ENCODE peak calls at places on chromosomes 11 and 22, in eight cellular contexts. Y, G, K, Q, P, V, U and L are unnamed samples.

GRCh38 chr11:71914127-71914526 is 14.3 kb downstream of the XNDC1N start:
- DNase-seq in Y (no peak), G (no peak), K (no peak), Q (no peak), P (no peak), V (no peak), U (no peak), L (no peak)

GRCh38 chr22:32281092-32281491 is 25.9 kb upstream of the SLC5A4 start:
- DNase-seq in Y (peak), G (peak), K (no peak), Q (no peak), P (no peak), V (no peak), U (no peak), L (no peak)

GRCh38 chr22:46023558-46023981 is 46.6 kb upstream of the WNT7B start:
- DNase-seq in Y (no peak), G (no peak), K (peak), Q (no peak), P (no peak), V (no peak), U (peak), L (no peak)

GRCh38 chr11:66283461-66284105 is 5.4 kb downstream of the YIF1A start:
- DNase-seq in Y (no peak), G (no peak), K (peak), Q (no peak), P (no peak), V (no peak), U (no peak), L (no peak)

GRCh38 chr11:77402218-77402556 is 71.7 kb downstream of the PAK1 start:
- DNase-seq in Y (no peak), G (no peak), K (no peak), Q (no peak), P (no peak), V (no peak), U (no peak), L (no peak)

GRCh38 chr22:17106161-17106784 is 14.9 kb downstream of the TMEM121B start:
- DNase-seq in Y (no peak), G (no peak), K (no peak), Q (no peak), P (no peak), V (no peak), U (peak), L (no peak)

GRCh38 chr22:44099696-44100095 is 75.6 kb downstream of the PARVB start:
- DNase-seq in Y (no peak), G (no peak), K (no peak), Q (no peak), P (no peak), V (no peak), U (no peak), L (no peak)

GRCh38 chr11:64826062-64826461 is 15.7 kb upstream of the MEN1 start:
- DNase-seq in Y (no peak), G (no peak), K (no peak), Q (no peak), P (no peak), V (no peak), U (no peak), L (no peak)

GRCh38 chr11:120337896-120338840 is 2.0 kb downstream of the ARHGEF12 start:
- DNase-seq in Y (no peak), G (peak), K (no peak), Q (no peak), P (no peak), V (no peak), U (no peak), L (no peak)

GRCh38 chr22:49450521-49450920 is 377.2 kb downstream of the BRD1 start:
- DNase-seq in Y (no peak), G (no peak), K (no peak), Q (no peak), P (no peak), V (no peak), U (no peak), L (no peak)

GRCh38 chr11:69923641-69924307 is 104.6 kb upstream of the FGF3 start:
- DNase-seq in Y (no peak), G (no peak), K (peak), Q (no peak), P (no peak), V (no peak), U (peak), L (no peak)

GRCh38 chr22:38172016-38172431 is 9.6 kb downstream of the PLA2G6 start:
- DNase-seq in Y (no peak), G (no peak), K (no peak), Q (no peak), P (no peak), V (no peak), U (no peak), L (no peak)

GRCh38 chr11:130945945-130946344 is 29.7 kb upstream of the SNX19 start:
- DNase-seq in Y (no peak), G (peak), K (no peak), Q (no peak), P (no peak), V (no peak), U (no peak), L (no peak)

GRCh38 chr22:19705181-19705934 is 8.9 kb upstream of the SEPTIN5 start:
- DNase-seq in Y (no peak), G (no peak), K (peak), Q (no peak), P (no peak), V (no peak), U (peak), L (no peak)

GRCh38 chr22:23012081-23012622 is 58.2 kb upstream of the GNAZ start:
- DNase-seq in Y (no peak), G (no peak), K (no peak), Q (no peak), P (no peak), V (no peak), U (no peak), L (no peak)

GRCh38 chr11:88231894-88232482 is 56.7 kb upstream of the RAB38 start:
- DNase-seq in Y (peak), G (peak), K (no peak), Q (no peak), P (no peak), V (no peak), U (no peak), L (no peak)

GRCh38 chr11:62142921-62143320 is 19.1 kb downstream of the INCENP start:
- DNase-seq in Y (no peak), G (no peak), K (no peak), Q (no peak), P (no peak), V (no peak), U (peak), L (no peak)

GRCh38 chr11:100932474-100933100 is 197.0 kb downstream of the PGR start:
- DNase-seq in Y (peak), G (peak), K (no peak), Q (no peak), P (no peak), V (peak), U (no peak), L (no peak)

GRCh38 chr22:45970709-45971388 is 6.1 kb downstream of the WNT7B start:
- DNase-seq in Y (no peak), G (no peak), K (no peak), Q (no peak), P (no peak), V (no peak), U (no peak), L (no peak)

GRCh38 chr11:70834277-70834940 is 418.0 kb downstream of the SHANK2 start:
- DNase-seq in Y (no peak), G (no peak), K (no peak), Q (no peak), P (no peak), V (no peak), U (no peak), L (no peak)

GRCh38 chr11:11972942-11973341 is 35.5 kb downstream of the DKK3 start:
- DNase-seq in Y (no peak), G (no peak), K (no peak), Q (no peak), P (no peak), V (no peak), U (peak), L (no peak)

GRCh38 chr22:36808611-36809344 is 8.1 kb downstream of the PVALB start:
- DNase-seq in Y (no peak), G (no peak), K (no peak), Q (no peak), P (no peak), V (no peak), U (no peak), L (no peak)

GRCh38 chr11:110948112-110948511 is 235.9 kb upstream of the ARHGAP20 start:
- DNase-seq in Y (no peak), G (no peak), K (no peak), Q (no peak), P (no peak), V (no peak), U (no peak), L (no peak)

GRCh38 chr11:128022007-128022368 is 565.4 kb downstream of the ETS1 start:
- DNase-seq in Y (no peak), G (peak), K (no peak), Q (no peak), P (no peak), V (no peak), U (no peak), L (no peak)

GRCh38 chr22:49015993-49016908 is 811.4 kb downstream of the BRD1 start:
- DNase-seq in Y (no peak), G (no peak), K (no peak), Q (no peak), P (no peak), V (no peak), U (peak), L (no peak)

GRCh38 chr11:90364527-90364926 is 141.7 kb upstream of the CHORDC1 start:
- DNase-seq in Y (no peak), G (no peak), K (no peak), Q (no peak), P (no peak), V (no peak), U (no peak), L (no peak)

GRCh38 chr11:26841818-26842457 is 120.1 kb upstream of the SLC5A12 start:
- DNase-seq in Y (no peak), G (peak), K (no peak), Q (no peak), P (no peak), V (no peak), U (no peak), L (no peak)

GRCh38 chr11:44761546-44761961 is 34.8 kb downstream of the TSPAN18 start:
- DNase-seq in Y (no peak), G (no peak), K (no peak), Q (no peak), P (no peak), V (no peak), U (no peak), L (no peak)

GRCh38 chr11:93160808-93161207 is 37.0 kb downstream of the SLC36A4 start:
- DNase-seq in Y (no peak), G (no peak), K (no peak), Q (no peak), P (no peak), V (no peak), U (no peak), L (no peak)

GRCh38 chr11:3165152-3165705 is at the start of gene OSBPL5:
- DNase-seq in Y (peak), G (peak), K (peak), Q (peak), P (peak), V (no peak), U (peak), L (peak)

GRCh38 chr11:3022300-3022967 is 30.3 kb upstream of the NAP1L4 start:
- DNase-seq in Y (no peak), G (peak), K (peak), Q (no peak), P (no peak), V (no peak), U (no peak), L (no peak)

GRCh38 chr11:64499261-64500004 is 91.6 kb upstream of the SLC22A12 start:
- DNase-seq in Y (no peak), G (no peak), K (no peak), Q (no peak), P (no peak), V (no peak), U (no peak), L (no peak)

GRCh38 chr11:74506823-74507222 is 13.3 kb upstream of the LIPT2 start:
- DNase-seq in Y (no peak), G (no peak), K (no peak), Q (no peak), P (no peak), V (no peak), U (no peak), L (no peak)

GRCh38 chr11:97683733-97684132 is 1293.9 kb downstream of the JRKL start:
- DNase-seq in Y (peak), G (no peak), K (no peak), Q (no peak), P (no peak), V (no peak), U (no peak), L (no peak)

GRCh38 chr22:47850644-47851151 is 1088.2 kb downstream of the TBC1D22A start:
- DNase-seq in Y (no peak), G (no peak), K (no peak), Q (no peak), P (no peak), V (no peak), U (no peak), L (no peak)

DNA sequence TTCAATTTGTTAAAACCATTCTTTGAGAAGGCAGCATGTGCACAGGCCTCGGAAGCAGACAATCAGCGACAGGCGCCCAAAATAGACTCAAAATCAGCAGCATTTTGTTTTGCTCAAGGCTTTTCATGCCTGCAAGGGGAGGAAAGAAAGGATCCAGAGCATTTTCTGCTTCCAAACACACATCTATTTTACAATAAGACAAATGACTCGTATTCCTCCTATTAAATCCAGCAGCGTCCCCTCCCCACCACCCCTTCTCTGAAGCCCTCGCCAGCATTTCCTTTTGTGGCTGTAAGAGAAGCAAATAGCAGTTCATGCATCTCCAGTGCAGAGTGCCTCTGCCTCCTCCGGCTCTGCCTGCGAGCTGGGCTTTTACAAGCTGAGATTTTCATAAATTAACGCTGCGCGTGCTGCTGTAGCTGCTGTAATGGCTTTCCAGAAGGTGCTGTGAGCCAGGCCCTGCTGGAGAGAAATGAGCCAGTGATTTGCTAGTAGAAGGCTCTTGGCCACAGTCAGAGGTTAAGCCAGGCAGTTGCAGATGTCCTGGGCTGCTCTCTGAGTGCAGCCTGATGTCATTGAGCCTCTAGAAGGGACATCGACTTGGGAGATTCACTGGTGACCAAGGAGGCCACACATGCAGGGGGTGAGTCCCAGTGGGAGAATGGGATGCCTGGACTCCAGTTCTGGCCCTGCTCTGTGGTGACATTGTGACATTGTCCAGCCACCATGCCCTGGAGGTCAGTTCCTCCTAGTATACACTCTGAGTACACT is 134.6 kb upstream of the NAV2 start:
- DNase-seq in Y (no peak), G (peak), K (no peak), Q (no peak), P (no peak), V (no peak), U (no peak), L (no peak)
- TF ChIP-seq CTCF in Y (no peak), G (no peak), K (no peak), Q (no peak), P (no peak), V (no peak), U (no peak), L (no peak)

GRCh38 chr22:39529487-39529851 is 3.1 kb downstream of the RPS19BP1 start:
- DNase-seq in Y (no peak), G (no peak), K (no peak), Q (no peak), P (no peak), V (no peak), U (no peak), L (no peak)
- TF ChIP-seq CTCF in Y (no peak), G (peak), K (no peak), Q (peak), P (no peak), V (no peak), U (peak), L (peak)

DNA sequence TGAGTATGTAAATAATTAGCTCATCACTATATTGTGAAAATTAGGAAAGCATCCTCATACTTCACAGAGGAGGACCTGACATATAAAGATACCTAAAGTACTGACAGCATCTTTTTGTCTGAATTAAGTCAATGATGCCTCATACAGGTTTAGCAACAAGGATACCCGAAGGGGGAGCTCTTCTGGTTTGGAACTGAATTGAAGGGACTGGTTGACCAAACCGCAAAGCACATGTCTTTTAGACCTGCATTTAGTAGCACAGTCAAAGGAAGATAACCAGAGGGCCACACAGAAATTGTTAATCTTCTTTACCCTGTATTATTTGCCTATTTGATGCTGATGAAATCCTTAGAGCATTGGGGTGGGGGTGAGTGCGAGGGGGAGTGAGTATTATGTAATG is 12.9 kb upstream of the WT1 start:
- DNase-seq in Y (peak), G (peak), K (no peak), Q (no peak), P (no peak), V (peak), U (no peak), L (no peak)
- TF ChIP-seq CTCF in Y (peak), G (peak), K (no peak), Q (no peak), P (peak), V (peak), U (no peak), L (no peak)

DNA sequence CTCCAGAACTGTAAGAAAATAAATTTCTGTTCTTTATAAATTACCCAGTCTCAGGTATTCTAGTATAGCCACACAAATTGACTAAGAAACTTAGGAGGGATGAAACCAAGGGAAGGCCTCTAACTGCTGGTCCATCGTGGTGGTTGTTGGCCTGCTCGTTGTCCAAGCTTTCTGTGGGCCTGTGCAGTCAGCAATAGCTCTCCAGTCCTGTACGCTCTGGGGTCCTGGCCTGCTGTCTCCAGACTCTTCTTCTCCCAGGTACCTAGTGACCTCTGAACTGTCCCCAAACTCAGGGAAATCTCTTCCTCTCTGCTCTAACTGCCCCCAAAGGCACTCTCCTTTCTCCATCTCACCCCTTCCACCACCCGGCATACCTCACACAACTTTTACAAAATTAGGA is 5.7 kb upstream of the VSIG10L2 start:
- DNase-seq in Y (no peak), G (no peak), K (no peak), Q (no peak), P (no peak), V (no peak), U (peak), L (no peak)
- TF ChIP-seq CTCF in Y (no peak), G (no peak), K (no peak), Q (no peak), P (no peak), V (no peak), U (no peak), L (no peak)

GRCh38 chr11:673866-674265 is 21.2 kb downstream of the DEAF1 start:
- DNase-seq in Y (no peak), G (no peak), K (no peak), Q (no peak), P (no peak), V (no peak), U (no peak), L (no peak)
- TF ChIP-seq CTCF in Y (no peak), G (no peak), K (no peak), Q (no peak), P (no peak), V (no peak), U (no peak), L (no peak)

GRCh38 chr11:28491431-28491830 is 383.2 kb downstream of the METTL15 start:
- DNase-seq in Y (no peak), G (no peak), K (no peak), Q (no peak), P (no peak), V (no peak), U (no peak), L (no peak)
- TF ChIP-seq CTCF in Y (no peak), G (no peak), K (no peak), Q (no peak), P (no peak), V (no peak), U (no peak), L (no peak)